ENCODE peak calls at places on chromosome 14, in eight cellular contexts. One of them, this sample, is unnamed.

GRCh38 chr14:67360469-67361206 is 510 bp downstream of the EIF2S1 start:
- DNase-seq in IMR-90: no peak
- DNase-seq in gastrocnemius medialis: no peak
- DNase-seq in upper lobe of left lung: no peak
- DNase-seq in psoas muscle: no peak
- DNase-seq in hepatocyte: no peak
- DNase-seq in adrenal gland: no peak
- DNase-seq in fibroblast of lung: no peak
- DNase-seq in this sample: no peak

GRCh38 chr14:57816568-57817284 is 49.2 kb downstream of the SLC35F4 start:
- DNase-seq in fibroblast of lung: peak
- DNase-seq in hepatocyte: no peak
- DNase-seq in upper lobe of left lung: no peak
- DNase-seq in adrenal gland: no peak
- DNase-seq in IMR-90: no peak
- DNase-seq in gastrocnemius medialis: no peak
- DNase-seq in psoas muscle: no peak
- DNase-seq in this sample: no peak

GRCh38 chr14:51369814-51370213 is 129.8 kb downstream of the TMX1 start:
- DNase-seq in adrenal gland: no peak
- DNase-seq in gastrocnemius medialis: no peak
- DNase-seq in fibroblast of lung: no peak
- DNase-seq in hepatocyte: no peak
- DNase-seq in upper lobe of left lung: no peak
- DNase-seq in psoas muscle: no peak
- DNase-seq in IMR-90: no peak
- DNase-seq in this sample: no peak

GRCh38 chr14:95683793-95684192 is 2.4 kb upstream of the TCL1B start:
- DNase-seq in adrenal gland: no peak
- DNase-seq in fibroblast of lung: no peak
- DNase-seq in gastrocnemius medialis: no peak
- DNase-seq in upper lobe of left lung: peak
- DNase-seq in hepatocyte: peak
- DNase-seq in IMR-90: no peak
- DNase-seq in psoas muscle: no peak
- DNase-seq in this sample: no peak

GRCh38 chr14:49992036-49992435 is 99.2 kb downstream of the ARF6 start:
- DNase-seq in adrenal gland: no peak
- DNase-seq in upper lobe of left lung: no peak
- DNase-seq in hepatocyte: no peak
- DNase-seq in psoas muscle: no peak
- DNase-seq in gastrocnemius medialis: no peak
- DNase-seq in fibroblast of lung: no peak
- DNase-seq in IMR-90: no peak
- DNase-seq in this sample: no peak

GRCh38 chr14:101817511-101818001 is 56.0 kb downstream of the PPP2R5C start:
- DNase-seq in adrenal gland: no peak
- DNase-seq in upper lobe of left lung: no peak
- DNase-seq in fibroblast of lung: no peak
- DNase-seq in IMR-90: no peak
- DNase-seq in psoas muscle: no peak
- DNase-seq in hepatocyte: no peak
- DNase-seq in gastrocnemius medialis: no peak
- DNase-seq in this sample: no peak

GRCh38 chr14:25001096-25001982 is 48.6 kb downstream of the STXBP6 start:
- DNase-seq in psoas muscle: no peak
- DNase-seq in adrenal gland: no peak
- DNase-seq in IMR-90: peak
- DNase-seq in upper lobe of left lung: no peak
- DNase-seq in fibroblast of lung: peak
- DNase-seq in gastrocnemius medialis: no peak
- DNase-seq in hepatocyte: no peak
- DNase-seq in this sample: no peak

GRCh38 chr14:90239139-90239538 is 17.2 kb upstream of the PSMC1 start:
- DNase-seq in gastrocnemius medialis: no peak
- DNase-seq in fibroblast of lung: peak
- DNase-seq in IMR-90: no peak
- DNase-seq in hepatocyte: no peak
- DNase-seq in upper lobe of left lung: no peak
- DNase-seq in psoas muscle: no peak
- DNase-seq in adrenal gland: no peak
- DNase-seq in this sample: no peak

GRCh38 chr14:102097441-102098135 is 10.7 kb upstream of the HSP90AA1 start:
- DNase-seq in fibroblast of lung: no peak
- DNase-seq in hepatocyte: peak
- DNase-seq in gastrocnemius medialis: no peak
- DNase-seq in psoas muscle: no peak
- DNase-seq in adrenal gland: no peak
- DNase-seq in IMR-90: no peak
- DNase-seq in upper lobe of left lung: no peak
- DNase-seq in this sample: no peak

GRCh38 chr14:96727076-96727475 is 70.1 kb upstream of the VRK1 start:
- DNase-seq in adrenal gland: no peak
- DNase-seq in IMR-90: no peak
- DNase-seq in psoas muscle: no peak
- DNase-seq in fibroblast of lung: no peak
- DNase-seq in gastrocnemius medialis: no peak
- DNase-seq in hepatocyte: no peak
- DNase-seq in upper lobe of left lung: no peak
- DNase-seq in this sample: no peak

DNA sequence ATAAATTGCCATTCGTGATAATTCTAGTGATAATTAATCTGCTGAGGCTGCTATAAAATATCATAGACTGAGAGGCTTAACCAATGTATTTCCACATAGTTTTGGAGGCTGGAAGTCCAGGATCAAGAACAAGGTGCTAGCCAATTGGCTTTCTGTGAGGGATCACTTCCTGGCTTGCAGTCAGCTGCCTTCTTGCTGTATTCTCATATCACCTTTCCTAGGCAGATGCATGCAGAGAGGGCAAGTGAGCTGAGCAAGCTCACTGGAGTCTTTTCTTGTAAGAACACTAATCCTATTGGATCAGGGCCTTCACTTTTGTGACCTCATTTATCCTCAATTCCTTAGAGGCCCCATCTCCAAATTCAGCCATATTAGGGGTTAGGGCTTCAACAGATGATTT is 640.7 kb downstream of the DIO2 start:
- DNase-seq in fibroblast of lung: no peak
- DNase-seq in hepatocyte: no peak
- DNase-seq in psoas muscle: no peak
- DNase-seq in adrenal gland: no peak
- DNase-seq in IMR-90: no peak
- DNase-seq in upper lobe of left lung: no peak
- DNase-seq in gastrocnemius medialis: no peak
- DNase-seq in this sample: no peak
- H3K27ac ChIP-seq in fibroblast of lung: no peak
- H3K27ac ChIP-seq in hepatocyte: no peak
- H3K27ac ChIP-seq in psoas muscle: no peak
- H3K27ac ChIP-seq in adrenal gland: no peak
- H3K27ac ChIP-seq in IMR-90: no peak
- H3K27ac ChIP-seq in upper lobe of left lung: no peak
- H3K27ac ChIP-seq in gastrocnemius medialis: no peak
- H3K27ac ChIP-seq in this sample: no peak

GRCh38 chr14:43674273-43674672 is 832.8 kb downstream of the FSCB start:
- DNase-seq in psoas muscle: no peak
- DNase-seq in fibroblast of lung: no peak
- DNase-seq in IMR-90: no peak
- DNase-seq in upper lobe of left lung: no peak
- DNase-seq in hepatocyte: no peak
- DNase-seq in gastrocnemius medialis: no peak
- DNase-seq in adrenal gland: no peak
- DNase-seq in this sample: no peak

GRCh38 chr14:43665570-43666267 is 841.4 kb downstream of the FSCB start:
- DNase-seq in psoas muscle: peak
- DNase-seq in upper lobe of left lung: no peak
- DNase-seq in adrenal gland: no peak
- DNase-seq in IMR-90: no peak
- DNase-seq in gastrocnemius medialis: no peak
- DNase-seq in fibroblast of lung: no peak
- DNase-seq in hepatocyte: no peak
- DNase-seq in this sample: no peak

GRCh38 chr14:43669355-43669754 is 837.7 kb downstream of the FSCB start:
- DNase-seq in fibroblast of lung: no peak
- DNase-seq in IMR-90: no peak
- DNase-seq in hepatocyte: no peak
- DNase-seq in adrenal gland: no peak
- DNase-seq in gastrocnemius medialis: no peak
- DNase-seq in psoas muscle: no peak
- DNase-seq in upper lobe of left lung: no peak
- DNase-seq in this sample: no peak
- H3K27ac ChIP-seq in fibroblast of lung: no peak
- H3K27ac ChIP-seq in IMR-90: no peak
- H3K27ac ChIP-seq in hepatocyte: no peak
- H3K27ac ChIP-seq in adrenal gland: no peak
- H3K27ac ChIP-seq in gastrocnemius medialis: no peak
- H3K27ac ChIP-seq in psoas muscle: no peak
- H3K27ac ChIP-seq in upper lobe of left lung: no peak
- H3K27ac ChIP-seq in this sample: no peak

GRCh38 chr14:105333020-105333490 is 18.5 kb downstream of the PACS2 start:
- DNase-seq in psoas muscle: no peak
- DNase-seq in IMR-90: no peak
- DNase-seq in hepatocyte: no peak
- DNase-seq in fibroblast of lung: no peak
- DNase-seq in adrenal gland: no peak
- DNase-seq in gastrocnemius medialis: no peak
- DNase-seq in upper lobe of left lung: no peak
- DNase-seq in this sample: no peak
- H3K27ac ChIP-seq in psoas muscle: peak
- H3K27ac ChIP-seq in IMR-90: no peak
- H3K27ac ChIP-seq in hepatocyte: no peak
- H3K27ac ChIP-seq in fibroblast of lung: no peak
- H3K27ac ChIP-seq in adrenal gland: no peak
- H3K27ac ChIP-seq in gastrocnemius medialis: no peak
- H3K27ac ChIP-seq in upper lobe of left lung: no peak
- H3K27ac ChIP-seq in this sample: no peak

DNA sequence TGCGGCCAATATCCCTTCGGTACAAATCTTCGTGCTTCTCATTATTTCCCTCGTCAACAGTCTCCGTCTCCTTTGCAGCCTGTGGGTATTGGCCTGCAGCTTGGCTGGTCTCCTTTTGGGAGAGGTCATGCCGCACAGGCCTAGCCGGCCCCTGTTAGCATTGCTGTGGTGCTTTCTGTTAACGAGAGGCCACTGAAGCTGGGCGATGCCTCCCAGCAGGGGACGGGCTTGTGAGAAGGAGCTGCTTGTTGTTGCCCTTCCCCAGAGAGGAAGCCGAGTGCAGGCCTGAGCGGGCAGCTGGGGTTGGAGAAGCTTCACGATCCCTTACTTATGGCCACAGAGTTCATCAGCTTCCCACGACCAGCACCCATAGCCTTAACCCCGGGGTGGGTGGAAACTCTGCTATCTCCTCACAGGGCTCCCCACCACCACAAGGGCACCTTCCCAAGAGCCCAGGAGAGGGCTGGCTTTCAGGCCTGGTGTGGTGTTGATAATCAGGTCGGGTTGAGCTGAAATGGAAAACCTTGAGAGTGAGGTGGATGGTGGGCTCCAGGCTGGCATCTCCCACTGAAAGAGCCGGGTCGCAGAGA is 228.5 kb downstream of the ZFP36L1 start:
- DNase-seq in psoas muscle: no peak
- DNase-seq in adrenal gland: no peak
- DNase-seq in gastrocnemius medialis: no peak
- DNase-seq in IMR-90: no peak
- DNase-seq in upper lobe of left lung: peak
- DNase-seq in hepatocyte: no peak
- DNase-seq in fibroblast of lung: no peak
- DNase-seq in this sample: no peak
- H3K27ac ChIP-seq in psoas muscle: peak
- H3K27ac ChIP-seq in adrenal gland: no peak
- H3K27ac ChIP-seq in gastrocnemius medialis: peak
- H3K27ac ChIP-seq in IMR-90: no peak
- H3K27ac ChIP-seq in upper lobe of left lung: peak
- H3K27ac ChIP-seq in hepatocyte: peak
- H3K27ac ChIP-seq in fibroblast of lung: no peak
- H3K27ac ChIP-seq in this sample: peak

GRCh38 chr14:91926131-91926890 is 21.2 kb downstream of the FBLN5 start:
- DNase-seq in psoas muscle: no peak
- DNase-seq in hepatocyte: no peak
- DNase-seq in adrenal gland: no peak
- DNase-seq in fibroblast of lung: no peak
- DNase-seq in upper lobe of left lung: no peak
- DNase-seq in IMR-90: no peak
- DNase-seq in gastrocnemius medialis: no peak
- DNase-seq in this sample: no peak
- H3K27ac ChIP-seq in psoas muscle: no peak
- H3K27ac ChIP-seq in hepatocyte: peak
- H3K27ac ChIP-seq in adrenal gland: no peak
- H3K27ac ChIP-seq in fibroblast of lung: no peak
- H3K27ac ChIP-seq in upper lobe of left lung: peak
- H3K27ac ChIP-seq in IMR-90: no peak
- H3K27ac ChIP-seq in gastrocnemius medialis: no peak
- H3K27ac ChIP-seq in this sample: no peak

DNA sequence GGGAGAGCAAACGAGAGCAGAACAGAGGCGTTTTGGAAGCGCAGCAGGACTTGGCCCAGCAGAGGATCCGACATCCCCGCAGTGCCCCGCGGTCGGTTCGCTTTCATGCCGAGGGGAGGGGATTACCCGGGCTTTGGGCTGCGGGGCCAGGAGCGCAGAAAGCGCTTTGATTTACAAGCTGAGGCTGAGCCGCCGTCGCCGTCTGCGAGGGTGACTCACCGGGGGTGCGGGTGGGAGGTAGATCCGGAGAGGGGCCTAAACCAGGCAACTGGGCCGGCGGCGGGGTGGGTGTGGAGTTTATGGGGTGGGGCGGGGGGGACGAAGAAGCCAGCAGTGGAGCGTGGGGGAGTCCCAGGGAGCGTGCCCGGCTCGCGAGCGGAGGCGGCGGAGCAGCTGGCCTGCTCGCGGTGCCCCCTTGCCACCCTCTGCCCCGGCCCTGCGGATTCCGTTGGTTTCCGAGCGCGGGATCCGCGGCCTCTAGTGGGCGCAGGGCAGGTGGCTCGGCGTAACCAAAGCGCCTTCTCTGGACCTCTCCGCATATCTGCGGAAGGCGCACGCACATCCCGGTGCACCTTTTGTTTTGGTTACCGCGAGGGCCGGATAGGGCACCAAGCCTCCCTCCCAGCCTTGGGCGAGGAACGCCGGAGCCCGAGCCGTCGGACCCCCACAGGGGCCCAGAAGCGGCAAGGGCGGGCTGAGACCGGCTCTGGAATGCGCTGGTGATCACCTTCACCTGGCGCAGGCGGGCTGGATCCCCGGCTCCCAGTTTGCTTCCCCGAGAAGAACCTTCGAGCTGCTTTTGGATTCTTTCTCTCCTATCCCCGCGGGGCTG is 2.6 kb downstream of the SIX4 start:
- DNase-seq in fibroblast of lung: peak
- DNase-seq in hepatocyte: peak
- DNase-seq in psoas muscle: peak
- DNase-seq in gastrocnemius medialis: peak
- DNase-seq in adrenal gland: peak
- DNase-seq in IMR-90: peak
- DNase-seq in upper lobe of left lung: peak
- DNase-seq in this sample: no peak
- H3K27ac ChIP-seq in fibroblast of lung: peak
- H3K27ac ChIP-seq in hepatocyte: peak
- H3K27ac ChIP-seq in psoas muscle: peak
- H3K27ac ChIP-seq in gastrocnemius medialis: peak
- H3K27ac ChIP-seq in adrenal gland: no peak
- H3K27ac ChIP-seq in IMR-90: peak
- H3K27ac ChIP-seq in upper lobe of left lung: peak
- H3K27ac ChIP-seq in this sample: no peak

GRCh38 chr14:85534435-85534834 is 4.5 kb downstream of the FLRT2 start:
- DNase-seq in hepatocyte: peak
- DNase-seq in adrenal gland: no peak
- DNase-seq in gastrocnemius medialis: peak
- DNase-seq in upper lobe of left lung: no peak
- DNase-seq in IMR-90: peak
- DNase-seq in psoas muscle: no peak
- DNase-seq in fibroblast of lung: no peak
- DNase-seq in this sample: no peak
- H3K27ac ChIP-seq in hepatocyte: peak
- H3K27ac ChIP-seq in adrenal gland: no peak
- H3K27ac ChIP-seq in gastrocnemius medialis: peak
- H3K27ac ChIP-seq in upper lobe of left lung: no peak
- H3K27ac ChIP-seq in IMR-90: peak
- H3K27ac ChIP-seq in psoas muscle: peak
- H3K27ac ChIP-seq in fibroblast of lung: peak
- H3K27ac ChIP-seq in this sample: peak

This sample was measured in esophagus squamous epithelium.